ENCODE peak calls at places on chromosomes 4 and X, in six cellular contexts. A is AG08395; Z is OCI-LY7; T is amniotic epithelial cell; N is stimulated activated CD4-positive, alpha-beta T cell treated with anti-CD3 and anti-CD28 coated beads, TNF-alpha, amount 100 ng/mL, for 48 hours; Y is cerebellum. B is an unnamed sample.

GRCh38 chrX:9646471-9647038 is 119.1 kb downstream of the GPR143 start:
- DNase-seq in T (peak; percentile 47), A (no peak), Z (no peak), Y (no peak), N (no peak), B (no peak)

GRCh38 chr4:8644966-8645752 is 52.6 kb downstream of the CPZ start:
- DNase-seq in Z (no peak), N (no peak), Y (no peak), T (no peak), A (no peak), B (no peak)

GRCh38 chrX:40117715-40118285 is 20.0 kb upstream of the BCOR start:
- DNase-seq in Z (no peak), Y (no peak), T (no peak), A (no peak), N (no peak), B (no peak)

GRCh38 chr4:120228086-120228485 is 161.4 kb upstream of the MAD2L1 start:
- DNase-seq in Y (no peak), T (peak; percentile 95), Z (no peak), N (no peak), A (no peak), B (peak; percentile 97)

GRCh38 chr4:83793481-83793880 is 257.6 kb downstream of the GPAT3 start:
- DNase-seq in T (no peak), Z (no peak), Y (no peak), A (no peak), N (no peak), B (no peak)

GRCh38 chr4:73729534-73730165 is 10.7 kb upstream of the CXCL8 start:
- DNase-seq in A (peak; percentile 74), Y (peak; percentile 3), T (peak; percentile 89), Z (peak; percentile 42), N (no peak), B (peak; percentile 79)

GRCh38 chr4:48490012-48490679 is at the start of gene ZAR1:
- DNase-seq in T (no peak), A (no peak), N (no peak), Z (no peak), Y (no peak), B (no peak)

GRCh38 chr4:88610771-88611170 is 18.5 kb downstream of the HERC3 start:
- DNase-seq in Y (peak; percentile 79), Z (no peak), A (peak; percentile 79), N (no peak), T (peak; percentile 56), B (no peak)

GRCh38 chr4:22237155-22237751 is 278.6 kb downstream of the ADGRA3 start:
- DNase-seq in T (no peak), Z (no peak), A (no peak), N (peak; percentile 17), Y (no peak), B (no peak)

GRCh38 chr4:111952708-111953107 is 192.5 kb upstream of the FAM241A start:
- DNase-seq in A (peak; percentile 35), Y (no peak), Z (no peak), T (peak; percentile 49), N (no peak), B (no peak)

GRCh38 chr4:22500128-22500611 is 15.7 kb downstream of the ADGRA3 start:
- DNase-seq in T (no peak), N (no peak), Y (no peak), A (no peak), Z (no peak), B (no peak)

GRCh38 chr4:84232311-84233095 is 266.6 kb downstream of the NKX6-1 start:
- DNase-seq in Z (no peak), N (no peak), A (peak; percentile 5), Y (no peak), T (peak; percentile 13), B (peak; percentile 53)

GRCh38 chr4:33184684-33185083 is 2464.5 kb downstream of the PCDH7 start:
- DNase-seq in Y (no peak), A (no peak), N (no peak), T (peak; percentile 81), Z (no peak), B (peak; percentile 95)

GRCh38 chr4:17561195-17561909 is 15.6 kb upstream of the LAP3 start:
- DNase-seq in A (peak; percentile 90), Z (no peak), N (no peak), Y (peak; percentile 36), T (no peak), B (no peak)

GRCh38 chr4:156992943-156993342 is 21.3 kb upstream of the PDGFC start:
- DNase-seq in A (no peak), T (no peak), N (no peak), Z (no peak), Y (no peak), B (no peak)

GRCh38 chrX:1164322-1165288 is 47.8 kb downstream of the CRLF2 start:
- DNase-seq in Y (no peak), N (no peak), Z (peak; percentile 76), T (no peak), A (no peak), B (no peak)

GRCh38 chrX:119181491-119181890 is 53.9 kb upstream of the KIAA1210 start:
- DNase-seq in Z (no peak), T (no peak), Y (no peak), A (no peak), N (no peak), B (no peak)

GRCh38 chrX:65522739-65523372 is 11.7 kb downstream of the LAS1L start:
- DNase-seq in Y (no peak), T (peak; percentile 72), Z (no peak), A (peak; percentile 37), N (no peak), B (peak; percentile 79)

GRCh38 chr4:5824635-5825034 is 68.3 kb downstream of the CRMP1 start:
- DNase-seq in A (peak; percentile 63), T (peak; percentile 48), Z (peak; percentile 8), Y (no peak), N (no peak), B (peak; percentile 26)

GRCh38 chrX:48781705-48782104 is 4.7 kb upstream of the GATA1 start:
- DNase-seq in Y (no peak), A (no peak), T (no peak), N (no peak), Z (no peak), B (no peak)

GRCh38 chr4:32560306-32560705 is 1840.1 kb downstream of the PCDH7 start:
- DNase-seq in T (peak; percentile 21), A (no peak), N (no peak), Y (no peak), Z (no peak), B (no peak)

GRCh38 chr4:156188596-156188995 is 234.9 kb upstream of the CTSO start:
- DNase-seq in Y (no peak), A (no peak), N (no peak), Z (no peak), T (peak; percentile 33), B (peak; percentile 92)

GRCh38 chrX:45381841-45382240 is 181.2 kb upstream of the DIPK2B start:
- DNase-seq in N (no peak), Y (no peak), T (no peak), Z (no peak), A (no peak), B (no peak)

GRCh38 chrX:130691576-130691975 is 211.4 kb downstream of the ENOX2 start:
- DNase-seq in A (no peak), Y (no peak), Z (no peak), T (no peak), N (no peak), B (no peak)

B was measured in MV-4-11.